ENCODE peak calls at places on chromosome 9, in four cellular contexts. F is substantia nigra, P is activated T-cell treated with anti-CD3 and anti-CD28 coated beads for 1 hour, I is PC-3. M is an unnamed sample.

GRCh38 chr9:96386157-96386556 is 2.6 kb upstream of the SLC35D2 start:
- DNase-seq in I (no peak), F (no peak), P (no peak), M (no peak)

GRCh38 chr9:8858250-8859161 is 1058.9 kb upstream of the DMAC1 start:
- DNase-seq in P (no peak), F (no peak), I (no peak), M (no peak)

GRCh38 chr9:135616621-135617537 is 22.5 kb downstream of the GLT6D1 start:
- DNase-seq in P (no peak), I (no peak), F (no peak), M (no peak)

GRCh38 chr9:138049085-138049778 is 171.7 kb downstream of the CACNA1B start:
- DNase-seq in I (no peak), F (no peak), P (no peak), M (no peak)

GRCh38 chr9:123049589-123050222 is 16.2 kb downstream of the GPR21 start:
- DNase-seq in P (no peak), F (no peak), I (no peak), M (no peak)

GRCh38 chr9:93332317-93332716 is 119.2 kb upstream of the FAM120A start:
- DNase-seq in F (no peak), P (no peak), I (no peak), M (no peak)

GRCh38 chr9:130265431-130266235 is at the start of gene HMCN2:
- DNase-seq in I (no peak), F (no peak), P (no peak), M (peak)

GRCh38 chr9:20512106-20512505 is 110.2 kb downstream of the MLLT3 start:
- DNase-seq in F (no peak), P (no peak), I (peak), M (peak)

GRCh38 chr9:10071579-10071978 is 541.2 kb downstream of the PTPRD start:
- DNase-seq in F (no peak), I (no peak), P (no peak), M (no peak)

GRCh38 chr9:127233582-127234350 is 30.8 kb upstream of the GARNL3 start:
- DNase-seq in F (no peak), P (no peak), I (no peak), M (no peak)

GRCh38 chr9:92807757-92808725 is 43.4 kb upstream of the BICD2 start:
- DNase-seq in I (no peak), P (peak), F (no peak), M (no peak)

GRCh38 chr9:33880562-33881089 is 63.7 kb downstream of the UBE2R2 start:
- DNase-seq in F (no peak), P (no peak), I (no peak), M (no peak)

GRCh38 chr9:3732077-3733038 is 206.6 kb upstream of the RFX3 start:
- DNase-seq in F (no peak), P (peak), I (peak), M (peak)

GRCh38 chr9:138020120-138020794 is 142.7 kb downstream of the CACNA1B start:
- DNase-seq in F (no peak), I (no peak), P (no peak), M (no peak)

M was measured in epithelial cell of esophagus.